ENCODE peak calls at places on chromosomes 3 and 15, in eight cellular contexts. One of them, this sample, is unnamed.

GRCh38 chr3:51980253-51980652 is 3.1 kb upstream of the ACY1 start:
- DNase-seq in DMS79 treated with DMSO at 0.1 percent for 48 hours: no peak
- DNase-seq in A549: no peak
- DNase-seq in NCI-H1092: no peak
- DNase-seq in T-helper 1 cell: no peak
- DNase-seq in Daoy: no peak
- DNase-seq in aorta: no peak
- DNase-seq in stimulated activated CD8-positive, alpha-beta memory T cell treated with anti-CD3 and anti-CD28 coated beads, Interleukin-15, amount 100 ng/mL, for 1 hour: no peak
- DNase-seq in this sample: no peak

GRCh38 chr3:123547881-123548534 is 36.8 kb downstream of the HACD2 start:
- DNase-seq in DMS79 treated with DMSO at 0.1 percent for 48 hours: no peak
- DNase-seq in A549: no peak
- DNase-seq in NCI-H1092: no peak
- DNase-seq in T-helper 1 cell: no peak
- DNase-seq in Daoy: no peak
- DNase-seq in aorta: no peak
- DNase-seq in stimulated activated CD8-positive, alpha-beta memory T cell treated with anti-CD3 and anti-CD28 coated beads, Interleukin-15, amount 100 ng/mL, for 1 hour: no peak
- DNase-seq in this sample: no peak

GRCh38 chr3:132543016-132543739 is 53.9 kb upstream of the ACKR4 start:
- DNase-seq in DMS79 treated with DMSO at 0.1 percent for 48 hours: no peak
- DNase-seq in A549: peak; percentile 28
- DNase-seq in NCI-H1092: no peak
- DNase-seq in T-helper 1 cell: no peak
- DNase-seq in Daoy: peak; percentile 54
- DNase-seq in aorta: no peak
- DNase-seq in stimulated activated CD8-positive, alpha-beta memory T cell treated with anti-CD3 and anti-CD28 coated beads, Interleukin-15, amount 100 ng/mL, for 1 hour: no peak
- DNase-seq in this sample: no peak

GRCh38 chr3:172316758-172317157 is 131.5 kb downstream of the GHSR start:
- DNase-seq in DMS79 treated with DMSO at 0.1 percent for 48 hours: no peak
- DNase-seq in A549: no peak
- DNase-seq in NCI-H1092: no peak
- DNase-seq in T-helper 1 cell: no peak
- DNase-seq in Daoy: no peak
- DNase-seq in aorta: no peak
- DNase-seq in stimulated activated CD8-positive, alpha-beta memory T cell treated with anti-CD3 and anti-CD28 coated beads, Interleukin-15, amount 100 ng/mL, for 1 hour: no peak
- DNase-seq in this sample: no peak

GRCh38 chr3:197520311-197521276 is 35.2 kb downstream of the BDH1 start:
- DNase-seq in DMS79 treated with DMSO at 0.1 percent for 48 hours: no peak
- DNase-seq in A549: peak; percentile 91
- DNase-seq in NCI-H1092: no peak
- DNase-seq in T-helper 1 cell: no peak
- DNase-seq in Daoy: peak; percentile 53
- DNase-seq in aorta: peak; percentile 70
- DNase-seq in stimulated activated CD8-positive, alpha-beta memory T cell treated with anti-CD3 and anti-CD28 coated beads, Interleukin-15, amount 100 ng/mL, for 1 hour: no peak
- DNase-seq in this sample: no peak

GRCh38 chr3:58347984-58348383 is 15.3 kb downstream of the PXK start:
- DNase-seq in DMS79 treated with DMSO at 0.1 percent for 48 hours: no peak
- DNase-seq in A549: no peak
- DNase-seq in NCI-H1092: no peak
- DNase-seq in T-helper 1 cell: no peak
- DNase-seq in Daoy: no peak
- DNase-seq in aorta: no peak
- DNase-seq in stimulated activated CD8-positive, alpha-beta memory T cell treated with anti-CD3 and anti-CD28 coated beads, Interleukin-15, amount 100 ng/mL, for 1 hour: no peak
- DNase-seq in this sample: no peak

GRCh38 chr3:81769271-81769670 is 7.8 kb upstream of the GBE1 start:
- DNase-seq in DMS79 treated with DMSO at 0.1 percent for 48 hours: no peak
- DNase-seq in A549: no peak
- DNase-seq in NCI-H1092: no peak
- DNase-seq in T-helper 1 cell: no peak
- DNase-seq in Daoy: no peak
- DNase-seq in aorta: no peak
- DNase-seq in stimulated activated CD8-positive, alpha-beta memory T cell treated with anti-CD3 and anti-CD28 coated beads, Interleukin-15, amount 100 ng/mL, for 1 hour: no peak
- DNase-seq in this sample: no peak

GRCh38 chr3:27216955-27217552 is 152.1 kb downstream of the NEK10 start:
- DNase-seq in DMS79 treated with DMSO at 0.1 percent for 48 hours: no peak
- DNase-seq in A549: peak; percentile 17
- DNase-seq in NCI-H1092: no peak
- DNase-seq in T-helper 1 cell: no peak
- DNase-seq in Daoy: no peak
- DNase-seq in aorta: no peak
- DNase-seq in stimulated activated CD8-positive, alpha-beta memory T cell treated with anti-CD3 and anti-CD28 coated beads, Interleukin-15, amount 100 ng/mL, for 1 hour: no peak
- DNase-seq in this sample: no peak

GRCh38 chr15:30953731-30954378 is 37.6 kb downstream of the MTMR10 start:
- DNase-seq in DMS79 treated with DMSO at 0.1 percent for 48 hours: no peak
- DNase-seq in A549: peak; percentile 96
- DNase-seq in NCI-H1092: no peak
- DNase-seq in T-helper 1 cell: no peak
- DNase-seq in Daoy: peak; percentile 77
- DNase-seq in aorta: no peak
- DNase-seq in stimulated activated CD8-positive, alpha-beta memory T cell treated with anti-CD3 and anti-CD28 coated beads, Interleukin-15, amount 100 ng/mL, for 1 hour: no peak
- DNase-seq in this sample: no peak

GRCh38 chr15:55434989-55435825 is 26.9 kb downstream of the PIERCE2 start:
- DNase-seq in DMS79 treated with DMSO at 0.1 percent for 48 hours: no peak
- DNase-seq in A549: peak; percentile 71
- DNase-seq in NCI-H1092: no peak
- DNase-seq in T-helper 1 cell: peak; percentile 1
- DNase-seq in Daoy: peak; percentile 21
- DNase-seq in aorta: no peak
- DNase-seq in stimulated activated CD8-positive, alpha-beta memory T cell treated with anti-CD3 and anti-CD28 coated beads, Interleukin-15, amount 100 ng/mL, for 1 hour: no peak
- DNase-seq in this sample: no peak

GRCh38 chr3:23992051-23992628 is 47.1 kb downstream of the NR1D2 start:
- DNase-seq in DMS79 treated with DMSO at 0.1 percent for 48 hours: peak; percentile 25
- DNase-seq in A549: no peak
- DNase-seq in NCI-H1092: peak; percentile 47
- DNase-seq in T-helper 1 cell: no peak
- DNase-seq in Daoy: peak; percentile 60
- DNase-seq in aorta: no peak
- DNase-seq in stimulated activated CD8-positive, alpha-beta memory T cell treated with anti-CD3 and anti-CD28 coated beads, Interleukin-15, amount 100 ng/mL, for 1 hour: no peak
- DNase-seq in this sample: no peak

GRCh38 chr3:77038928-77039605 is 832 bp upstream of the ROBO2 start:
- DNase-seq in DMS79 treated with DMSO at 0.1 percent for 48 hours: peak; percentile 47
- DNase-seq in A549: no peak
- DNase-seq in NCI-H1092: no peak
- DNase-seq in T-helper 1 cell: no peak
- DNase-seq in Daoy: peak; percentile 19
- DNase-seq in aorta: no peak
- DNase-seq in stimulated activated CD8-positive, alpha-beta memory T cell treated with anti-CD3 and anti-CD28 coated beads, Interleukin-15, amount 100 ng/mL, for 1 hour: no peak
- DNase-seq in this sample: no peak

GRCh38 chr3:4797201-4797600 is 182.0 kb upstream of the BHLHE40 start:
- DNase-seq in DMS79 treated with DMSO at 0.1 percent for 48 hours: no peak
- DNase-seq in A549: no peak
- DNase-seq in NCI-H1092: no peak
- DNase-seq in T-helper 1 cell: no peak
- DNase-seq in Daoy: no peak
- DNase-seq in aorta: no peak
- DNase-seq in stimulated activated CD8-positive, alpha-beta memory T cell treated with anti-CD3 and anti-CD28 coated beads, Interleukin-15, amount 100 ng/mL, for 1 hour: no peak
- DNase-seq in this sample: no peak

GRCh38 chr3:150374975-150375374 is 33.1 kb upstream of the TSC22D2 start:
- DNase-seq in DMS79 treated with DMSO at 0.1 percent for 48 hours: no peak
- DNase-seq in A549: no peak
- DNase-seq in NCI-H1092: no peak
- DNase-seq in T-helper 1 cell: no peak
- DNase-seq in Daoy: no peak
- DNase-seq in aorta: no peak
- DNase-seq in stimulated activated CD8-positive, alpha-beta memory T cell treated with anti-CD3 and anti-CD28 coated beads, Interleukin-15, amount 100 ng/mL, for 1 hour: no peak
- DNase-seq in this sample: no peak

GRCh38 chr15:48565560-48566482 is 79.7 kb downstream of the FBN1 start:
- DNase-seq in DMS79 treated with DMSO at 0.1 percent for 48 hours: no peak
- DNase-seq in A549: peak; percentile 39
- DNase-seq in NCI-H1092: no peak
- DNase-seq in T-helper 1 cell: no peak
- DNase-seq in Daoy: peak; percentile 82
- DNase-seq in aorta: no peak
- DNase-seq in stimulated activated CD8-positive, alpha-beta memory T cell treated with anti-CD3 and anti-CD28 coated beads, Interleukin-15, amount 100 ng/mL, for 1 hour: no peak
- DNase-seq in this sample: no peak

GRCh38 chr15:48596415-48596814 is 49.1 kb downstream of the FBN1 start:
- DNase-seq in DMS79 treated with DMSO at 0.1 percent for 48 hours: no peak
- DNase-seq in A549: no peak
- DNase-seq in NCI-H1092: no peak
- DNase-seq in T-helper 1 cell: no peak
- DNase-seq in Daoy: no peak
- DNase-seq in aorta: no peak
- DNase-seq in stimulated activated CD8-positive, alpha-beta memory T cell treated with anti-CD3 and anti-CD28 coated beads, Interleukin-15, amount 100 ng/mL, for 1 hour: no peak
- DNase-seq in this sample: no peak

GRCh38 chr15:66682865-66683264 is 19.2 kb upstream of the SMAD6 start:
- DNase-seq in DMS79 treated with DMSO at 0.1 percent for 48 hours: no peak
- DNase-seq in A549: no peak
- DNase-seq in NCI-H1092: no peak
- DNase-seq in T-helper 1 cell: no peak
- DNase-seq in Daoy: no peak
- DNase-seq in aorta: no peak
- DNase-seq in stimulated activated CD8-positive, alpha-beta memory T cell treated with anti-CD3 and anti-CD28 coated beads, Interleukin-15, amount 100 ng/mL, for 1 hour: no peak
- DNase-seq in this sample: no peak

GRCh38 chr15:59292393-59292792 is 80.3 kb downstream of the MYO1E start:
- DNase-seq in DMS79 treated with DMSO at 0.1 percent for 48 hours: no peak
- DNase-seq in A549: no peak
- DNase-seq in NCI-H1092: no peak
- DNase-seq in T-helper 1 cell: no peak
- DNase-seq in Daoy: peak; percentile 26
- DNase-seq in aorta: no peak
- DNase-seq in stimulated activated CD8-positive, alpha-beta memory T cell treated with anti-CD3 and anti-CD28 coated beads, Interleukin-15, amount 100 ng/mL, for 1 hour: no peak
- DNase-seq in this sample: no peak

GRCh38 chr15:93274276-93274675 is 185.3 kb upstream of the RGMA start:
- DNase-seq in DMS79 treated with DMSO at 0.1 percent for 48 hours: no peak
- DNase-seq in A549: no peak
- DNase-seq in NCI-H1092: no peak
- DNase-seq in T-helper 1 cell: no peak
- DNase-seq in Daoy: no peak
- DNase-seq in aorta: no peak
- DNase-seq in stimulated activated CD8-positive, alpha-beta memory T cell treated with anti-CD3 and anti-CD28 coated beads, Interleukin-15, amount 100 ng/mL, for 1 hour: no peak
- DNase-seq in this sample: no peak

GRCh38 chr15:92845109-92845508 is 55.0 kb upstream of the CHD2 start:
- DNase-seq in DMS79 treated with DMSO at 0.1 percent for 48 hours: peak; percentile 36
- DNase-seq in A549: peak; percentile 72
- DNase-seq in NCI-H1092: no peak
- DNase-seq in T-helper 1 cell: no peak
- DNase-seq in Daoy: no peak
- DNase-seq in aorta: no peak
- DNase-seq in stimulated activated CD8-positive, alpha-beta memory T cell treated with anti-CD3 and anti-CD28 coated beads, Interleukin-15, amount 100 ng/mL, for 1 hour: no peak
- DNase-seq in this sample: no peak

GRCh38 chr3:59093521-59093920 is 43.7 kb upstream of the CFAP20DC start:
- DNase-seq in DMS79 treated with DMSO at 0.1 percent for 48 hours: no peak
- DNase-seq in A549: no peak
- DNase-seq in NCI-H1092: no peak
- DNase-seq in T-helper 1 cell: no peak
- DNase-seq in Daoy: no peak
- DNase-seq in aorta: no peak
- DNase-seq in stimulated activated CD8-positive, alpha-beta memory T cell treated with anti-CD3 and anti-CD28 coated beads, Interleukin-15, amount 100 ng/mL, for 1 hour: no peak
- DNase-seq in this sample: no peak